ENCODE peak calls at places on chromosome 1, in four cellular contexts. One of them, this sample, is unnamed.

GRCh38 chr1:48405400-48405799 is 66.6 kb downstream of the SPATA6 start:
- DNase-seq in KG1: no peak
- DNase-seq in CD8-positive, alpha-beta memory T cell: no peak
- DNase-seq in Caco-2: no peak
- DNase-seq in this sample: no peak

GRCh38 chr1:76933847-76934657 is 66.8 kb downstream of the ST6GALNAC5 start:
- DNase-seq in CD8-positive, alpha-beta memory T cell: no peak
- DNase-seq in Caco-2: no peak
- DNase-seq in KG1: no peak
- DNase-seq in this sample: peak

GRCh38 chr1:221510793-221511503 is 230.9 kb downstream of the DUSP10 start:
- DNase-seq in KG1: no peak
- DNase-seq in CD8-positive, alpha-beta memory T cell: no peak
- DNase-seq in Caco-2: no peak
- DNase-seq in this sample: no peak

GRCh38 chr1:1187938-1188337 is 14.3 kb downstream of the TTLL10 start:
- DNase-seq in Caco-2: no peak
- DNase-seq in KG1: no peak
- DNase-seq in CD8-positive, alpha-beta memory T cell: no peak
- DNase-seq in this sample: no peak

GRCh38 chr1:69827732-69828131 is 260.0 kb downstream of the LRRC7 start:
- DNase-seq in KG1: no peak
- DNase-seq in CD8-positive, alpha-beta memory T cell: no peak
- DNase-seq in Caco-2: no peak
- DNase-seq in this sample: no peak

GRCh38 chr1:228898582-228898992 is 163.3 kb downstream of the RHOU start:
- DNase-seq in KG1: peak
- DNase-seq in Caco-2: no peak
- DNase-seq in CD8-positive, alpha-beta memory T cell: no peak
- DNase-seq in this sample: peak

GRCh38 chr1:224447251-224447650 is 12.7 kb upstream of the WDR26 start:
- DNase-seq in Caco-2: no peak
- DNase-seq in CD8-positive, alpha-beta memory T cell: no peak
- DNase-seq in KG1: no peak
- DNase-seq in this sample: no peak

GRCh38 chr1:226370144-226370923 is 37.6 kb downstream of the PARP1 start:
- DNase-seq in KG1: no peak
- DNase-seq in CD8-positive, alpha-beta memory T cell: no peak
- DNase-seq in Caco-2: no peak
- DNase-seq in this sample: no peak

GRCh38 chr1:44822981-44823451 is 14.7 kb downstream of the BTBD19 start:
- DNase-seq in CD8-positive, alpha-beta memory T cell: no peak
- DNase-seq in Caco-2: no peak
- DNase-seq in KG1: no peak
- DNase-seq in this sample: no peak

GRCh38 chr1:111369177-111369576 is 58.4 kb downstream of the OVGP1 start:
- DNase-seq in Caco-2: no peak
- DNase-seq in KG1: no peak
- DNase-seq in CD8-positive, alpha-beta memory T cell: no peak
- DNase-seq in this sample: no peak

GRCh38 chr1:22533244-22533643 is 30.0 kb upstream of the EPHA8 start:
- DNase-seq in Caco-2: no peak
- DNase-seq in KG1: no peak
- DNase-seq in CD8-positive, alpha-beta memory T cell: no peak
- DNase-seq in this sample: no peak

GRCh38 chr1:167083066-167083682 is 7.0 kb downstream of the GPA33 start:
- DNase-seq in CD8-positive, alpha-beta memory T cell: no peak
- DNase-seq in KG1: no peak
- DNase-seq in Caco-2: no peak
- DNase-seq in this sample: no peak

GRCh38 chr1:111739984-111740765 is 980 bp upstream of the INKA2 start:
- DNase-seq in CD8-positive, alpha-beta memory T cell: no peak
- DNase-seq in Caco-2: peak
- DNase-seq in KG1: no peak
- DNase-seq in this sample: peak

GRCh38 chr1:51733793-51734522 is 117.1 kb downstream of the OSBPL9 start:
- DNase-seq in Caco-2: no peak
- DNase-seq in KG1: no peak
- DNase-seq in CD8-positive, alpha-beta memory T cell: no peak
- DNase-seq in this sample: no peak

GRCh38 chr1:38814984-38815464 is 44.5 kb downstream of the RRAGC start:
- DNase-seq in KG1: no peak
- DNase-seq in CD8-positive, alpha-beta memory T cell: no peak
- DNase-seq in Caco-2: no peak
- DNase-seq in this sample: no peak

GRCh38 chr1:55504306-55504706 is 289.1 kb upstream of the USP24 start:
- DNase-seq in CD8-positive, alpha-beta memory T cell: no peak
- DNase-seq in Caco-2: no peak
- DNase-seq in KG1: no peak
- DNase-seq in this sample: no peak

GRCh38 chr1:93964096-93964776 is 55.0 kb upstream of the GCLM start:
- DNase-seq in CD8-positive, alpha-beta memory T cell: no peak
- DNase-seq in KG1: no peak
- DNase-seq in Caco-2: no peak
- DNase-seq in this sample: no peak

GRCh38 chr1:52629021-52629643 is 3.8 kb upstream of the SHISAL2A start:
- DNase-seq in KG1: no peak
- DNase-seq in CD8-positive, alpha-beta memory T cell: no peak
- DNase-seq in Caco-2: no peak
- DNase-seq in this sample: no peak

GRCh38 chr1:146032613-146033219 is 11.2 kb upstream of the HJV start:
- DNase-seq in Caco-2: no peak
- DNase-seq in CD8-positive, alpha-beta memory T cell: peak
- DNase-seq in KG1: peak
- DNase-seq in this sample: peak

GRCh38 chr1:234929369-234929768 is 199.3 kb downstream of the TOMM20 start:
- DNase-seq in Caco-2: no peak
- DNase-seq in KG1: no peak
- DNase-seq in CD8-positive, alpha-beta memory T cell: no peak
- DNase-seq in this sample: no peak